ENCODE peak calls at places on chromosomes 12 and 14, in five cellular contexts. H is HFFc6, R is HL-60, I is mesenteric fat pad, G is hippocampal formation. O is an unnamed sample.
A peak's percentile ranks its signal among the peaks of the same experiment; 100 is the strongest.

GRCh38 chr12:78863482-78864427 is 819 bp upstream of the SYT1 start:
- DNase-seq in I (peak; percentile 83), H (peak; percentile 35), G (no peak), R (no peak), O (peak; percentile 68)

GRCh38 chr14:23307687-23308644 is 1.3 kb downstream of the BCL2L2 start:
- DNase-seq in I (no peak), H (no peak), G (no peak), R (no peak), O (no peak)

GRCh38 chr12:12024958-12025682 is 45.6 kb upstream of the BCL2L14 start:
- DNase-seq in I (no peak), H (no peak), R (no peak), G (no peak), O (no peak)

GRCh38 chr14:51093371-51094281 is 1.3 kb downstream of the TRIM9 start:
- DNase-seq in H (no peak), I (no peak), R (no peak), G (peak; percentile 58), O (peak; percentile 20)

GRCh38 chr12:108822458-108823205 is 34.8 kb downstream of the SSH1 start:
- DNase-seq in H (no peak), R (no peak), G (no peak), I (no peak), O (no peak)

GRCh38 chr12:19757317-19757877 is 318.1 kb downstream of the AEBP2 start:
- DNase-seq in R (peak; percentile 2), H (peak; percentile 31), G (peak; percentile 33), I (no peak), O (no peak)

GRCh38 chr12:15599266-15600037 is 189.7 kb downstream of the EPS8 start:
- DNase-seq in G (no peak), I (no peak), R (no peak), H (peak; percentile 14), O (no peak)

GRCh38 chr12:108306014-108306501 is 33.1 kb downstream of the CMKLR1 start:
- DNase-seq in I (no peak), G (no peak), R (no peak), H (no peak), O (no peak)

GRCh38 chr12:113098428-113099028 is 37.0 kb downstream of the RASAL1 start:
- DNase-seq in R (peak; percentile 56), I (no peak), G (peak; percentile 64), H (peak; percentile 90), O (peak; percentile 57)

GRCh38 chr12:124311292-124312109 is 16.6 kb downstream of the RFLNA start:
- DNase-seq in G (no peak), H (no peak), I (no peak), R (no peak), O (no peak)

O was measured in ovary.